ENCODE peak calls at places on chromosomes 11 and 22, in nine cellular contexts. R is fibroblast of lung, G is transverse colon, S is colonic mucosa, P is hepatocyte, M is lower lobe of right lung, A is mammary epithelial cell, Q is lung, B is upper lobe of left lung. N is an unnamed sample.

GRCh38 chr22:39616781-39617180 is 46.2 kb downstream of the CACNA1I start:
- DNase-seq in R (no peak), G (no peak), S (no peak), P (no peak), M (no peak), A (no peak), Q (no peak), B (no peak), N (no peak)

GRCh38 chr11:57277845-57278720 is 41.0 kb upstream of the APLNR start:
- DNase-seq in R (peak; percentile 60), G (peak; percentile 75), S (peak; percentile 84), P (peak; percentile 88), M (peak; percentile 71), A (peak; percentile 64), Q (peak; percentile 72), B (peak; percentile 79), N (peak; percentile 84)

GRCh38 chr11:66277475-66278391 is at the start of gene CNIH2:
- DNase-seq in R (no peak), G (peak; percentile 47), S (no peak), P (peak; percentile 68), M (no peak), A (no peak), Q (no peak), B (no peak), N (peak; percentile 58)

GRCh38 chr11:3145206-3145520 is 19.9 kb downstream of the OSBPL5 start:
- DNase-seq in R (no peak), G (no peak), S (no peak), P (no peak), M (no peak), A (no peak), Q (no peak), B (no peak), N (no peak)

GRCh38 chr11:12673924-12674570 is at the start of gene TEAD1:
- DNase-seq in R (peak; percentile 94), G (peak; percentile 97), S (peak; percentile 98), P (peak; percentile 98), M (peak; percentile 94), A (peak; percentile 91), Q (peak; percentile 95), B (peak; percentile 93), N (peak; percentile 97)

GRCh38 chr11:119683783-119684182 is 45.2 kb downstream of the NECTIN1 start:
- DNase-seq in R (no peak), G (no peak), S (no peak), P (peak; percentile 39), M (no peak), A (peak; percentile 89), Q (no peak), B (no peak), N (no peak)

GRCh38 chr11:109756951-109757350 is 335.0 kb downstream of the C11orf87 start:
- DNase-seq in R (no peak), G (no peak), S (no peak), P (no peak), M (no peak), A (no peak), Q (no peak), B (no peak), N (no peak)

GRCh38 chr11:43942651-43943356 is 367 bp downstream of the C11orf96 start:
- DNase-seq in R (peak; percentile 54), G (no peak), S (no peak), P (peak; percentile 33), M (peak; percentile 52), A (no peak), Q (no peak), B (no peak), N (no peak)

GRCh38 chr22:22720201-22720723 is 75.8 kb downstream of the GGTLC2 start:
- DNase-seq in R (peak; percentile 10), G (peak; percentile 35), S (peak; percentile 51), P (peak; percentile 41), M (no peak), A (no peak), Q (no peak), B (no peak), N (peak; percentile 61)
- TF ChIP-seq CTCF in R (peak; percentile 44), G (peak; percentile 37), S (peak; percentile 39), P (peak; percentile 47), M (peak; percentile 59), A (peak; percentile 29), Q (no peak), B (peak; percentile 46), N (peak; percentile 66)

GRCh38 chr22:35606916-35607315 is 10.2 kb downstream of the MB start:
- DNase-seq in R (no peak), G (no peak), S (no peak), P (no peak), M (no peak), A (no peak), Q (no peak), B (no peak), N (no peak)

GRCh38 chr22:35604671-35605457 is 12.3 kb downstream of the MB start:
- DNase-seq in R (peak; percentile 74), G (no peak), S (no peak), P (peak; percentile 44), M (no peak), A (peak; percentile 21), Q (no peak), B (no peak), N (no peak)

GRCh38 chr22:35608088-35608487 is 9.0 kb downstream of the MB start:
- DNase-seq in R (peak; percentile 24), G (no peak), S (no peak), P (no peak), M (no peak), A (no peak), Q (no peak), B (no peak), N (no peak)

GRCh38 chr22:35609261-35609660 is 7.9 kb downstream of the MB start:
- DNase-seq in R (no peak), G (no peak), S (no peak), P (no peak), M (peak; percentile 20), A (no peak), Q (no peak), B (no peak), N (no peak)

DNA sequence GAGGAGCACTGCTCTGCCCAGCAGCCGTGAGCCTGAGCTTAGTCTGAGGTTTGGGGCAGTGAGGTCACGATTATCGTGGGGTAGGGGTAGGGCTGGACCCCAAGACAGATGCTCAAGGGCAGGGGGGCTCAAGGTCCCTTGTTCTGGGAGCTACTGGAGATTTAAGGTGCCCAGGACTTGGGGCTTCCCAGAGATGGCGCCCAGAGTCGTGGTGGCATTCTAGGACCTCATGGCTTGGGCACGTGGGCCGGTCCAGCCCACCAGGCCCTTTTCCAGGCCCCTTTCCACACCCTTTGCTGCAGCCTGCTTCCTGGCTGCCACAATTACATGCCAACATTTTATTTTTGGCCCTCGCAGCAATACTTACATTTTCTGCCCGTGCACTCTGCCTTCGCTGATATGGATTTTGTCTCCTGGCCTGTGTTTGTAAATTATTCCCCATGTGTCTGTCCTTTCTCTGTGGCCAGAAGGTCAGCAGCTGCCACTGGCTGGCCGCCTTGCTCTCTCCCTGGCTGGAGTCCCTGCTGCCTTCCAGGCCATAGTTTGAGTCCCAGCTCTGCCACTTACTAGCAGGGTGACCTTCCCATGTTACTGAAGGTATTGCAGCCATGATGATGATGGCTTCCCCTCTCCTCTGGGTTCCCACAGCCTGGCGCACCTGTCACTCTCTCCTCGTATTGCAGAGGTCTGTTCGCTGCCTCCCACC is 11.2 kb downstream of the MB start:
- DNase-seq in R (no peak), G (no peak), S (no peak), P (no peak), M (no peak), A (no peak), Q (no peak), B (no peak), N (no peak)
- H3K4me1 ChIP-seq in R (no peaks in the 10 kb centered on the region), G (peaks cover 6% of the 10 kb centered on the region), S (no peaks in the 10 kb centered on the region), P (no peaks in the 10 kb centered on the region), M (peaks cover 6% of the 10 kb centered on the region), A (peaks cover 17% of the 10 kb centered on the region), Q (no peaks in the 10 kb centered on the region), B (no peaks in the 10 kb centered on the region), N (no peaks in the 10 kb centered on the region)

GRCh38 chr22:31126869-31127175 is 4.1 kb downstream of the INPP5J start:
- DNase-seq in R (no peak), G (no peak), S (no peak), P (no peak), M (no peak), A (no peak), Q (no peak), B (no peak), N (no peak)

GRCh38 chr22:31127181-31127772 is 4.5 kb downstream of the INPP5J start:
- DNase-seq in R (no peak), G (no peak), S (no peak), P (no peak), M (no peak), A (no peak), Q (no peak), B (no peak), N (no peak)

GRCh38 chr22:31124811-31125465 is 2.2 kb downstream of the INPP5J start:
- DNase-seq in R (no peak), G (no peak), S (no peak), P (no peak), M (no peak), A (no peak), Q (no peak), B (no peak), N (no peak)

GRCh38 chr22:31125521-31126117 is 2.9 kb downstream of the INPP5J start:
- DNase-seq in R (no peak), G (no peak), S (no peak), P (no peak), M (no peak), A (no peak), Q (no peak), B (no peak), N (no peak)

DNA sequence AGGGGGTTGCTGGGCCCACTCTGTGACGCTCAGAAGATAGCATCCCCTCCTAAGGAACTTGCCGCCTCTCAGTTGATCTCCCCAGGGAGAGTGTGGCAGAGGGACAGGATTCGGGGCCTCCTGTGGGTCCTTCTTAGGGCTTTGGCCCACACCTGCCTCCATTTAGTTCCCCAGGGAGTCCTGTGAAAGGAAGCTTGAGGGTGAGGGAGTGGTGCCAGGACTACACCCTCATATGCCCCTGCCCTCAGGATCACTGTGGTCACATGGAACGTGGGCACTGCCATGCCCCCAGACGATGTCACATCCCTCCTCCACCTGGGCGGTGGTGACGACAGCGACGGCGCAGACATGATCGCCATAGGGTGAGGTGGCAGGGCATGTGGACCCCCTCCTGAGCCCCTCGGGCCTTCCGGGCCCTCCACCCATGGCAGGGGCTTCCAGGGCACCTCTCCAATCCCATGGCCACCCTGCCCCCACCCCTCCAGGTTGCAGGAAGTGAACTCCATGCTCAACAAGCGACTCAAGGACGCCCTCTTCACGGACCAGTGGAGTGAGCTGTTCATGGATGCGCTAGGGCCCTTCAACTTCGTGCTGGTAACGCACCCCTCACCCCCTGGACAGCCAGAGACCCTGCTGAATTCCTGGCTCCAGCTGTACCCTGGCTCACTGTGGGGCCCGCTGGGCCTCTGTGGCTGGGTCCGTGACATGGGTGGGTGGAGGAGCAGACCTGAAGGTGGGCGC is 3.5 kb downstream of the INPP5J start:
- DNase-seq in R (no peak), G (no peak), S (no peak), P (no peak), M (no peak), A (no peak), Q (no peak), B (peak; percentile 44), N (no peak)
- H3K4me3 ChIP-seq in R (no peak overlapping the region), G (no peak overlapping the region), S (no peak overlapping the region), P (no peak overlapping the region), M (no peak overlapping the region), A (no peak overlapping the region), Q (no peak overlapping the region), B (no peak overlapping the region), N (no peak overlapping the region)

DNA sequence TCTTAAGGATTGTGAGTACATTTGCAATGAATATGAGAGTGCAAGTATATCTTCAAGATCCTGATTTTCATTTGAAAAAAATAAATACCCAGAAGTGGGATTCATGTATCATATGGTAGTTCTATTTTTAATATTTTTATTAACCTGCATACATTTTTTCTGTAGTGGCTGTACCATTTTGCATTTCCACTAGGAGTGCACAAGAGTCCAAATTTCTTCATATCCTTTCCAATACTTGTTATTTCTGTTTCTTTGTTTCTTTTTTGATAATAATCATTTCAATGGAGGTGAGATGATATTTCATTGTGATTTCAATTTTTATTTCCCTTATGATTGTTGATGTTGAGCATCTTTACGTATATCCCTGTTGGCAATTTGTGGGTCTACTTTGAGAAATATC is 759.8 kb upstream of the CNTN5 start:
- DNase-seq in R (no peak), G (no peak), S (no peak), P (no peak), M (no peak), A (no peak), Q (no peak), B (no peak), N (no peak)
- TF ChIP-seq CTCF in R (no peak), G (no peak), S (no peak), P (no peak), M (no peak), A (no peak), Q (no peak), B (no peak), N (peak; percentile 34)